ENCODE peak calls at places on chromosomes 1 and 21, in seven cellular contexts. P is A549, G is cardiac muscle cell, A is AG04450, V is retinal pigment epithelial cell, X is upper lobe of right lung, B is fibroblast of mammary gland. R is an unnamed sample.

GRCh38 chr1:69648486-69648885 is 80.8 kb downstream of the LRRC7 start:
- DNase-seq in P (no peak), G (no peak), A (no peak), V (no peak), X (no peak), B (no peak), R (peak)

GRCh38 chr21:38716942-38717341 is 88.8 kb upstream of the ETS2 start:
- DNase-seq in P (no peak), G (no peak), A (no peak), V (no peak), X (no peak), B (peak), R (peak)

GRCh38 chr1:73327180-73327793 is 870.7 kb downstream of the LRRIQ3 start:
- DNase-seq in P (no peak), G (no peak), A (no peak), V (no peak), X (no peak), B (no peak), R (no peak)

GRCh38 chr1:35725591-35725990 is 6.9 kb upstream of the C1orf216 start:
- DNase-seq in P (no peak), G (no peak), A (no peak), V (no peak), X (no peak), B (peak), R (no peak)

GRCh38 chr1:17874665-17875064 is 119.5 kb downstream of the ACTL8 start:
- DNase-seq in P (no peak), G (peak), A (peak), V (no peak), X (peak), B (peak), R (peak)

GRCh38 chr1:31152181-31152768 is 86.8 kb upstream of the PUM1 start:
- DNase-seq in P (no peak), G (no peak), A (peak), V (no peak), X (no peak), B (peak), R (peak)

GRCh38 chr1:21572735-21573277 is 63.6 kb downstream of the ALPL start:
- DNase-seq in P (no peak), G (no peak), A (no peak), V (no peak), X (no peak), B (no peak), R (no peak)

GRCh38 chr1:153921803-153922075 is 1.0 kb downstream of the GATAD2B start:
- DNase-seq in P (no peak), G (peak), A (no peak), V (no peak), X (peak), B (no peak), R (no peak)

GRCh38 chr1:168499094-168500049 is 44.4 kb downstream of the XCL2 start:
- DNase-seq in P (no peak), G (peak), A (no peak), V (no peak), X (no peak), B (no peak), R (no peak)

GRCh38 chr1:4733446-4734175 is 79.2 kb downstream of the AJAP1 start:
- DNase-seq in P (no peak), G (no peak), A (no peak), V (no peak), X (no peak), B (no peak), R (no peak)

GRCh38 chr1:6075747-6076146 is 30.1 kb downstream of the KCNAB2 start:
- DNase-seq in P (no peak), G (no peak), A (no peak), V (no peak), X (no peak), B (peak), R (no peak)

GRCh38 chr1:150151291-150152181 is 1.8 kb downstream of the PLEKHO1 start:
- DNase-seq in P (no peak), G (no peak), A (no peak), V (no peak), X (no peak), B (peak), R (no peak)

GRCh38 chr1:207904377-207904902 is 6.5 kb downstream of the CD34 start:
- DNase-seq in P (no peak), G (no peak), A (no peak), V (no peak), X (no peak), B (no peak), R (no peak)

GRCh38 chr1:38788937-38789336 is 70.6 kb downstream of the RRAGC start:
- DNase-seq in P (no peak), G (no peak), A (no peak), V (no peak), X (no peak), B (no peak), R (no peak)

GRCh38 chr1:151535326-151536271 is 4.5 kb upstream of the TUFT1 start:
- DNase-seq in P (no peak), G (no peak), A (no peak), V (no peak), X (no peak), B (peak), R (no peak)

GRCh38 chr1:53957231-53957818 is 11.2 kb downstream of the LRRC42 start:
- DNase-seq in P (no peak), G (no peak), A (no peak), V (peak), X (no peak), B (no peak), R (no peak)

GRCh38 chr1:238409947-238410346 is 519.2 kb upstream of the ZP4 start:
- DNase-seq in P (no peak), G (no peak), A (no peak), V (no peak), X (no peak), B (peak), R (peak)

GRCh38 chr21:41851090-41851790 is 27.9 kb downstream of the PRDM15 start:
- DNase-seq in P (no peak), G (peak), A (no peak), V (no peak), X (peak), B (no peak), R (no peak)

GRCh38 chr1:88061830-88062177 is 622.3 kb upstream of the PKN2 start:
- DNase-seq in P (no peak), G (no peak), A (no peak), V (no peak), X (no peak), B (no peak), R (no peak)
- TF ChIP-seq CTCF in P (no peak), G (no peak), A (no peak), V (no peak), X (no peak), B (no peak), R (no peak)

DNA sequence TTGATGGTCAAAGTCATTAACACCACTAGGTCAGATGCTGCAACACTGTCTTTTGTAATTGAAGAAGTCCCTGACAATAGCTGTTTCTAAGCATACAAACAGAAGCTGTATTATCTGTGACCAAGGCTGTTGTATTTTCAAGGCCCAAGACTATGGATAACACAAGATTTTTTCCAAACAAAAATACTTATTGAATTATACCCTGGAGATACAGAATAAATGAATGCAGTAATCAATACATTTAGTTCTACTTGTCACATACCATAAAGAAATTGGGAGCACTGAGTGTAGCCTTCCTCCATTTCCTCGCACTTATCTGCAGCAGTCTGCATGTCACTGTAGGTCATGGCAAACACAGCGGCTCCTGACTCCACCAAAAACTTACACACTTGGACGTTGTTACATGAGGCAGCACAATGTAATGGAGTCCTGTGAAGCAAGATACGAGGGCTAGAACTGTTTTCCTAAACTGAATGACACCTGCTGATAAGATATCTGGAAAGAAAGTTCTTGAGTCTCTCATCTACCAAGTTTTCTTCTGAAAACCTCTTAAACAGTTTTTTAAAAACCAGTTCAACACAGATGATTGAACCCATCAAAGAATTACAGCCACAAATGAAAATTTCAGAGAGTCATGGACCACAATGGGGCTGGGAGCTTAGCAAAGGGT is 56.9 kb downstream of the TP53BP2 start:
- DNase-seq in P (no peak), G (peak), A (no peak), V (no peak), X (no peak), B (no peak), R (no peak)
- TF ChIP-seq CTCF in P (no peak), G (no peak), A (no peak), V (no peak), X (no peak), B (no peak), R (no peak)

DNA sequence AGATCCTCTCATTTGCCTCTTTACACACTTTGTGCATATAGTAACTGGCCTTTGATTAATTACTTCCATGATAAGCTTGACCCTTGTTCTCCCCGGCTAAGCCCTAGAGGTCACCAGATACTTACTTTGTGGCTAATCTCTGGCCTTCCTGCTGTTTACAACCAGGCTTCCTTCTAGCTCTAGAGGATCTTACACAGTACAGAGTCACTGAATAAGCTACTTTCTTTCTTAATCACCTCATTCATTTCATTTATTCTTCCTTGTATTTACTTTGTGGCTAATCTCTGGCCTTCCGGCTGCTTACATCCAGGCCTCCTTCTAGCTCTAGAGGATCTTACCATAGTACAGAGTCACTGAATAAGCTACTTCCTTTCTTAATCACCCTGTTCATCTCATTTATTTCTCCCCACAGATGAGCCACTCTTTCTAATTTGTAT is 144.3 kb upstream of the C1orf21 start:
- DNase-seq in P (no peak), G (peak), A (peak), V (peak), X (no peak), B (peak), R (peak)
- TF ChIP-seq CTCF in P (no peak), G (no peak), A (no peak), V (peak), X (peak), B (peak), R (no peak)

GRCh38 chr1:24155011-24155782 is 12.3 kb upstream of the IL22RA1 start:
- DNase-seq in P (peak), G (no peak), A (no peak), V (no peak), X (no peak), B (no peak), R (no peak)
- TF ChIP-seq CTCF in P (no peak), G (peak), A (peak), V (peak), X (peak), B (no peak), R (peak)

DNA sequence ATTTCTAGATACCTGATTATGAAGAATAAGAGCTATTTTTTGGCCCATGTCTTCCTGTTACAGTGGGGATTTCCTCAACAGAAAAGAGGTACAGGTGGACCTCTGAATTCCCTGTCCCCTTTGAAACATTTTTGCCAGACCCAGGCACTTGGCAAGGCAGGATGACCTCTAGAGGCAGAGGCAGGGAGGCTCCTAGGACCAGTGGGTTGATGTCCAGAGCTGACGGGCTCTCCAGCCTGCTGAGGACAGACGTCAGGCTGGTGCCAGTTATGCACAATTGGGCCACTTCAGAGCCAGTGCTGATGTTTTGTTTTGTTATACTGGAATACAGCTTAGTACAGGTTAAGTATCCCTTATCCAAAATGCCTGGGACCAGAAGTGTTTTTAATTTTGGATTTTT is 18.5 kb upstream of the A3GALT2 start:
- DNase-seq in P (no peak), G (no peak), A (no peak), V (no peak), X (no peak), B (peak), R (no peak)
- TF ChIP-seq CTCF in P (no peak), G (peak), A (no peak), V (peak), X (peak), B (peak), R (peak)

GRCh38 chr1:24639881-24640280 is 3.2 kb upstream of the SRRM1 start:
- DNase-seq in P (no peak), G (no peak), A (no peak), V (no peak), X (no peak), B (peak), R (no peak)

GRCh38 chr1:24639094-24639493 is 4.0 kb upstream of the SRRM1 start:
- DNase-seq in P (no peak), G (no peak), A (no peak), V (no peak), X (no peak), B (no peak), R (no peak)

GRCh38 chr1:24636661-24637357 is 6.3 kb upstream of the SRRM1 start:
- DNase-seq in P (no peak), G (no peak), A (no peak), V (no peak), X (no peak), B (no peak), R (no peak)

GRCh38 chr1:24632776-24633175 is 10.3 kb upstream of the SRRM1 start:
- DNase-seq in P (no peak), G (no peak), A (no peak), V (no peak), X (no peak), B (no peak), R (no peak)

GRCh38 chr1:24635195-24635843 is 7.8 kb upstream of the SRRM1 start:
- DNase-seq in P (peak), G (peak), A (peak), V (peak), X (no peak), B (peak), R (peak)
- TF ChIP-seq CTCF in P (peak), G (peak), A (peak), V (peak), X (peak), B (peak), R (peak)